ENCODE peak calls at places on chromosomes 13 and 19, in nine cellular contexts. G is Daoy; D is left ventricle myocardium inferior; L is astrocyte of the cerebellum; U is body of pancreas; S is hypothalamus; J is NCI-H2029; I is NCI-H2171; C is activated T-cell treated with anti-CD3 and anti-CD28 coated beads, Interleukin-2, amount 50 U/mL, for 72 hours. R is an unnamed sample.
A peak's percentile ranks its signal among the peaks of the same experiment; 100 is the strongest.

GRCh38 chr19:10086032-10086903 is at the start of gene SHFL:
- DNase-seq in G (peak; percentile 82), D (peak; percentile 72), L (peak; percentile 5), U (peak; percentile 74), S (peak; percentile 62), J (peak; percentile 20), I (no peak), C (peak; percentile 93), R (peak; percentile 52)

GRCh38 chr19:1455336-1456120 is 5.6 kb downstream of the APC2 start:
- DNase-seq in G (peak; percentile 72), D (no peak), L (no peak), U (peak; percentile 68), S (peak; percentile 13), J (peak; percentile 96), I (no peak), C (peak; percentile 80), R (peak; percentile 61)

GRCh38 chr13:97567510-97568243 is 133.7 kb downstream of the RAP2A start:
- DNase-seq in G (peak; percentile 4), D (no peak), L (no peak), U (peak; percentile 63), S (no peak), J (no peak), I (no peak), C (no peak), R (peak; percentile 61)

GRCh38 chr13:37984357-37984756 is 114.8 kb upstream of the TRPC4 start:
- DNase-seq in G (no peak), D (no peak), L (no peak), U (no peak), S (no peak), J (no peak), I (no peak), C (no peak), R (no peak)

GRCh38 chr13:97978661-97979450 is 25.4 kb downstream of the IPO5 start:
- DNase-seq in G (no peak), D (no peak), L (peak; percentile 36), U (no peak), S (no peak), J (no peak), I (no peak), C (no peak), R (no peak)

GRCh38 chr13:27006519-27007161 is 165.0 kb downstream of the USP12 start:
- DNase-seq in G (no peak), D (no peak), L (no peak), U (peak; percentile 49), S (peak; percentile 38), J (peak; percentile 46), I (peak; percentile 77), C (no peak), R (peak; percentile 11)

GRCh38 chr13:30366083-30366482 is 56.2 kb upstream of the UBE2L5 start:
- DNase-seq in G (no peak), D (no peak), L (no peak), U (no peak), S (no peak), J (no peak), I (no peak), C (no peak), R (no peak)

GRCh38 chr13:36098080-36098479 is 33.1 kb downstream of the DCLK1 start:
- DNase-seq in G (peak; percentile 1), D (no peak), L (no peak), U (no peak), S (no peak), J (no peak), I (no peak), C (no peak), R (no peak)

GRCh38 chr19:13842294-13843103 is 34.4 kb upstream of the NANOS3 start:
- DNase-seq in G (peak; percentile 87), D (peak; percentile 91), L (no peak), U (peak; percentile 85), S (peak; percentile 54), J (no peak), I (no peak), C (peak; percentile 83), R (peak; percentile 83)

GRCh38 chr19:20005741-20006140 is 33.6 kb downstream of the ZNF682 start:
- DNase-seq in G (no peak), D (no peak), L (no peak), U (no peak), S (no peak), J (no peak), I (no peak), C (no peak), R (no peak)

GRCh38 chr13:48595330-48596127 is 58.2 kb upstream of the CYSLTR2 start:
- DNase-seq in G (peak; percentile 49), D (peak; percentile 49), L (peak; percentile 61), U (peak; percentile 86), S (peak; percentile 6), J (no peak), I (peak; percentile 8), C (peak; percentile 49), R (peak; percentile 68)

GRCh38 chr13:102011539-102011938 is 390.3 kb downstream of the FGF14 start:
- DNase-seq in G (no peak), D (no peak), L (no peak), U (no peak), S (no peak), J (no peak), I (no peak), C (no peak), R (no peak)

GRCh38 chr19:37963190-37963947 is 56.4 kb downstream of the SIPA1L3 start:
- DNase-seq in G (peak; percentile 37), D (no peak), L (peak; percentile 96), U (no peak), S (no peak), J (no peak), I (no peak), C (no peak), R (no peak)

GRCh38 chr13:113671066-113672001 is 4.3 kb downstream of the GRK1 start:
- DNase-seq in G (no peak), D (peak; percentile 11), L (no peak), U (no peak), S (no peak), J (no peak), I (no peak), C (no peak), R (no peak)

GRCh38 chr19:925912-926594 is at the start of gene ARID3A:
- DNase-seq in G (no peak), D (peak; percentile 48), L (no peak), U (peak; percentile 70), S (peak; percentile 80), J (no peak), I (peak; percentile 70), C (peak; percentile 68), R (peak; percentile 42)

GRCh38 chr19:16202320-16203255 is 4.9 kb downstream of the AP1M1 start:
- DNase-seq in G (no peak), D (no peak), L (no peak), U (no peak), S (no peak), J (no peak), I (no peak), C (no peak), R (no peak)

GRCh38 chr19:3499738-3500428 is 591 bp downstream of the DOHH start:
- DNase-seq in G (no peak), D (no peak), L (no peak), U (no peak), S (no peak), J (no peak), I (no peak), C (no peak), R (peak; percentile 35)

GRCh38 chr19:23762884-23763711 is 4.4 kb upstream of the ZNF681 start:
- DNase-seq in G (peak; percentile 91), D (peak; percentile 87), L (no peak), U (peak; percentile 87), S (peak; percentile 73), J (peak; percentile 81), I (no peak), C (peak; percentile 86), R (peak; percentile 67)

GRCh38 chr13:26050568-26051230 is 1.1 kb downstream of the SHISA2 start:
- DNase-seq in G (peak; percentile 50), D (no peak), L (no peak), U (no peak), S (peak; percentile 28), J (no peak), I (no peak), C (peak; percentile 17), R (peak; percentile 48)

GRCh38 chr19:17762505-17763229 is 11.4 kb downstream of the FCHO1 start:
- DNase-seq in G (peak; percentile 73), D (no peak), L (peak; percentile 18), U (no peak), S (peak; percentile 53), J (peak; percentile 42), I (no peak), C (no peak), R (no peak)

GRCh38 chr13:51019026-51019425 is 92.0 kb downstream of the C13orf42 start:
- DNase-seq in G (no peak), D (no peak), L (no peak), U (no peak), S (no peak), J (no peak), I (no peak), C (no peak), R (no peak)

GRCh38 chr13:50587122-50587521 is 256.4 kb downstream of the DLEU7 start:
- DNase-seq in G (no peak), D (no peak), L (no peak), U (no peak), S (no peak), J (no peak), I (no peak), C (no peak), R (no peak)

GRCh38 chr19:9075064-9075964 is 11.5 kb upstream of the OR1M1 start:
- DNase-seq in G (peak; percentile 99), D (peak; percentile 33), L (peak; percentile 99), U (peak; percentile 86), S (peak; percentile 40), J (peak; percentile 63), I (no peak), C (no peak), R (peak; percentile 98)

GRCh38 chr19:55336101-55336500 is 3.6 kb upstream of the KMT5C start:
- DNase-seq in G (peak; percentile 52), D (no peak), L (no peak), U (no peak), S (no peak), J (no peak), I (no peak), C (no peak), R (peak; percentile 94)

GRCh38 chr13:58979851-58980250 is 1183.9 kb downstream of the DIAPH3 start:
- DNase-seq in G (no peak), D (no peak), L (no peak), U (no peak), S (no peak), J (no peak), I (no peak), C (no peak), R (no peak)

GRCh38 chr13:56735537-56735942 is 405.2 kb upstream of the PRR20A start:
- DNase-seq in G (no peak), D (no peak), L (no peak), U (no peak), S (no peak), J (no peak), I (no peak), C (no peak), R (no peak)

GRCh38 chr13:107365466-107366215 is 797.7 kb upstream of the ARGLU1 start:
- DNase-seq in G (no peak), D (no peak), L (no peak), U (no peak), S (no peak), J (no peak), I (no peak), C (no peak), R (no peak)

GRCh38 chr13:45242070-45242469 is 41.2 kb upstream of the KCTD4 start:
- DNase-seq in G (peak; percentile 16), D (no peak), L (peak; percentile 11), U (peak; percentile 47), S (no peak), J (no peak), I (no peak), C (no peak), R (peak; percentile 57)

GRCh38 chr13:39516140-39516539 is 86.9 kb downstream of the LHFPL6 start:
- DNase-seq in G (no peak), D (no peak), L (no peak), U (no peak), S (no peak), J (no peak), I (no peak), C (no peak), R (no peak)

GRCh38 chr19:16594681-16595091 is 22.5 kb upstream of the SLC35E1 start:
- DNase-seq in G (no peak), D (no peak), L (no peak), U (no peak), S (no peak), J (no peak), I (no peak), C (peak; percentile 51), R (no peak)

GRCh38 chr19:41707502-41707812 is 969 bp upstream of the CEACAM5 start:
- DNase-seq in G (peak; percentile 16), D (no peak), L (no peak), U (no peak), S (no peak), J (peak; percentile 31), I (no peak), C (no peak), R (no peak)

R was measured in mammary epithelial cell.